ENCODE peak calls at places on chromosome 1, in ten cellular contexts. T, B, K, D, Z, R, F, E, H and U are unnamed samples.

GRCh38 chr1:200739499-200740290 is 1.0 kb downstream of the CAMSAP2 start:
- DNase-seq in D (no peak), F (peak; percentile 28), R (no peak), E (peak; percentile 40), K (no peak), T (no peak), B (peak; percentile 58), Z (peak; percentile 22), H (no peak), U (no peak)

GRCh38 chr1:200409203-200409760 is 554 bp downstream of the ZNF281 start:
- DNase-seq in E (no peak), Z (peak; percentile 57), D (peak; percentile 16), T (no peak), K (peak; percentile 46), R (no peak), B (peak; percentile 65), F (no peak), H (peak; percentile 61), U (no peak)

GRCh38 chr1:81998165-81998564 is 197.4 kb downstream of the ADGRL2 start:
- DNase-seq in D (peak; percentile 4), R (no peak), K (no peak), E (no peak), T (no peak), F (no peak), H (no peak), B (no peak), Z (peak; percentile 2), U (no peak)

GRCh38 chr1:13775446-13775845 is 75.5 kb downstream of the PRDM2 start:
- DNase-seq in T (no peak), H (no peak), K (no peak), E (no peak), D (peak; percentile 34), R (no peak), F (no peak), B (no peak), Z (no peak), U (no peak)

GRCh38 chr1:202238914-202239313 is 45.3 kb downstream of the LGR6 start:
- DNase-seq in F (no peak), Z (no peak), D (no peak), H (no peak), E (no peak), K (peak; percentile 32), T (no peak), R (no peak), B (no peak), U (no peak)

GRCh38 chr1:46682064-46682463 is 10.4 kb downstream of the TEX38 start:
- DNase-seq in E (no peak), Z (no peak), D (no peak), T (no peak), R (no peak), B (no peak), F (no peak), H (no peak), K (no peak), U (no peak)

GRCh38 chr1:46719689-46720088 is 775 bp upstream of the EFCAB14 start:
- DNase-seq in H (no peak), Z (no peak), B (peak; percentile 48), K (peak; percentile 29), T (no peak), F (no peak), E (no peak), D (no peak), R (no peak), U (peak; percentile 19)

GRCh38 chr1:216310776-216311175 is 112.5 kb downstream of the USH2A start:
- DNase-seq in H (no peak), B (no peak), R (no peak), F (peak; percentile 26), T (no peak), Z (peak; percentile 56), K (peak; percentile 75), D (peak; percentile 88), E (no peak), U (peak; percentile 37)

GRCh38 chr1:110151175-110151715 is 951 bp downstream of the SLC6A17 start:
- DNase-seq in R (no peak), T (no peak), D (no peak), B (no peak), K (peak; percentile 35), E (no peak), Z (no peak), H (no peak), F (no peak), U (no peak)

GRCh38 chr1:83905315-83905907 is 93.5 kb downstream of the TTLL7 start:
- DNase-seq in R (no peak), H (peak; percentile 8), F (no peak), E (no peak), T (no peak), K (no peak), D (no peak), Z (peak; percentile 26), B (no peak), U (peak; percentile 21)

GRCh38 chr1:224703702-224704408 is 87.7 kb downstream of the CNIH3 start:
- DNase-seq in B (no peak), K (no peak), F (no peak), Z (no peak), H (no peak), R (no peak), D (no peak), E (no peak), T (no peak), U (no peak)

GRCh38 chr1:203271018-203271743 is 34.1 kb upstream of the BTG2 start:
- DNase-seq in B (peak; percentile 75), K (peak; percentile 72), Z (peak; percentile 60), E (no peak), F (peak; percentile 66), D (peak; percentile 56), H (no peak), R (no peak), T (peak; percentile 59), U (no peak)

GRCh38 chr1:21216835-21217811 is 40.4 kb upstream of the EIF4G3 start:
- DNase-seq in R (peak; percentile 21), D (no peak), B (peak; percentile 58), H (peak; percentile 38), T (no peak), E (no peak), F (peak; percentile 60), Z (peak; percentile 35), K (peak; percentile 71), U (peak; percentile 17)

GRCh38 chr1:46070164-46070814 is 62.1 kb downstream of the PIK3R3 start:
- DNase-seq in E (no peak), R (no peak), F (no peak), H (no peak), B (no peak), Z (no peak), D (no peak), K (no peak), T (peak; percentile 19), U (no peak)